ENCODE peak calls at places on chromosomes 3 and 15, in ten cellular contexts. J is K562, D is right atrium auricular region, F is lung, C is body of pancreas, T is endothelial cell of umbilical vein, Q is adrenal gland, I is iPS DF 6.9, K is ovary, M is tibial artery. V is an unnamed sample. For H3K9me3, the result is how much of the 10 kb centered on the place peaks cover.

GRCh38 chr3:122560680-122561079 is 3.4 kb downstream of the PARP9 start:
- DNase-seq in J (no peak), C (peak), F (peak), I (no peak), M (no peak), D (no peak), T (peak), Q (peak), K (no peak), V (no peak)

GRCh38 chr3:112027839-112028238 is 6.7 kb upstream of the TMPRSS7 start:
- DNase-seq in J (no peak), Q (peak), M (no peak), C (no peak), D (no peak), K (no peak), T (no peak), F (no peak), I (no peak), V (no peak)

GRCh38 chr3:177770821-177771220 is 573.5 kb upstream of the TBL1XR1 start:
- DNase-seq in C (no peak), F (no peak), K (no peak), I (no peak), D (no peak), M (no peak), J (no peak), T (no peak), Q (no peak), V (no peak)

GRCh38 chr3:10317311-10317960 is 3.5 kb downstream of the SEC13 start:
- DNase-seq in K (no peak), M (no peak), T (peak), J (no peak), Q (no peak), F (no peak), I (no peak), C (no peak), D (no peak), V (no peak)

GRCh38 chr3:16478516-16478915 is 35.0 kb downstream of the RFTN1 start:
- DNase-seq in K (no peak), Q (no peak), I (no peak), D (no peak), F (no peak), T (peak), C (no peak), M (no peak), J (no peak), V (no peak)

GRCh38 chr15:57610130-57610529 is 18.4 kb downstream of the MYZAP start:
- DNase-seq in Q (peak), C (peak), J (no peak), M (no peak), D (peak), K (peak), T (peak), F (no peak), I (no peak), V (peak)

GRCh38 chr15:45715528-45715927 is 80.7 kb downstream of the SQOR start:
- DNase-seq in J (no peak), F (no peak), T (peak), K (no peak), I (no peak), M (no peak), C (no peak), Q (no peak), D (no peak), V (no peak)

GRCh38 chr3:166190360-166190759 is 353.1 kb upstream of the BCHE start:
- DNase-seq in C (no peak), F (no peak), I (no peak), D (no peak), Q (no peak), J (no peak), K (no peak), M (no peak), T (no peak), V (no peak)

GRCh38 chr3:168061332-168061996 is 34.3 kb downstream of the GOLIM4 start:
- DNase-seq in T (no peak), K (no peak), Q (no peak), F (no peak), C (no peak), D (no peak), I (no peak), M (no peak), J (no peak), V (no peak)

GRCh38 chr3:30663533-30664241 is 57.3 kb downstream of the TGFBR2 start:
- DNase-seq in K (no peak), Q (no peak), T (no peak), I (no peak), M (no peak), F (no peak), D (no peak), J (no peak), C (no peak), V (no peak)

GRCh38 chr3:188294823-188295487 is 141.0 kb downstream of the LPP start:
- DNase-seq in J (no peak), T (peak), K (no peak), I (no peak), Q (peak), M (no peak), F (peak), C (peak), D (no peak), V (no peak)

GRCh38 chr3:171622126-171622525 is 161.9 kb upstream of the TNIK start:
- DNase-seq in Q (no peak), I (no peak), D (no peak), M (no peak), K (no peak), T (no peak), F (no peak), J (no peak), C (no peak), V (no peak)

GRCh38 chr15:91186892-91187644 is 87.0 kb downstream of the SV2B start:
- DNase-seq in I (peak), M (no peak), J (no peak), K (no peak), C (peak), Q (peak), F (no peak), T (peak), D (no peak), V (no peak)

GRCh38 chr3:154121236-154122095 is at the start of gene ARHGEF26:
- DNase-seq in T (peak), I (peak), M (peak), C (peak), Q (peak), J (peak), D (peak), K (peak), F (peak), V (peak)
- H3K27ac ChIP-seq in T (no peak), I (no peak), M (peak), C (peak), Q (no peak), J (no peak), D (peak), K (peak), F (no peak), V (no peak)

GRCh38 chr3:183099838-183100204 is 525 bp upstream of the MCCC1 start:
- DNase-seq in J (no peak), F (no peak), T (no peak), I (no peak), K (no peak), Q (no peak), D (no peak), M (no peak), C (no peak), V (no peak)
- H3K4me3 ChIP-seq in J (peak), F (no peak), T (no peak), I (no peak), K (peak), Q (no peak), D (peak), M (peak), C (no peak), V (peak)

DNA sequence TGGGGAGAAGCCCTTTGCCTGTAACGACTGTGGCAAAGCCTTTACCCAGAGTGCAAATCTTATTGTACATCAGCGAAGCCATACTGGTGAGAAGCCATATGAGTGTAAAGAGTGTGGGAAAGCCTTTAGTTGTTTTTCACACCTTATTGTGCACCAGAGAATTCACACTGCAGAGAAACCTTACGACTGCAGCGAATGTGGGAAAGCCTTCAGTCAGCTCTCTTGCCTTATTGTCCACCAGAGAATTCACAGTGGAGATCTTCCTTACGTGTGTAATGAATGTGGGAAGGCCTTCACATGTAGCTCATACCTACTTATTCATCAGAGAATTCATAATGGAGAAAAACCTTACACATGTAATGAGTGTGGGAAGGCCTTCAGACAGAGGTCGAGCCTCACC is 10.9 kb downstream of the ZNF35 start:
- DNase-seq in I (no peak), J (no peak), K (no peak), T (no peak), C (no peak), D (no peak), Q (no peak), M (no peak), F (no peak), V (no peak)
- H3K9me3 ChIP-seq in I (under half), J (under half), K (under half), T (under half), C (under half), D (under half), Q (under half), M (under half), F (under half), V (under half)

DNA sequence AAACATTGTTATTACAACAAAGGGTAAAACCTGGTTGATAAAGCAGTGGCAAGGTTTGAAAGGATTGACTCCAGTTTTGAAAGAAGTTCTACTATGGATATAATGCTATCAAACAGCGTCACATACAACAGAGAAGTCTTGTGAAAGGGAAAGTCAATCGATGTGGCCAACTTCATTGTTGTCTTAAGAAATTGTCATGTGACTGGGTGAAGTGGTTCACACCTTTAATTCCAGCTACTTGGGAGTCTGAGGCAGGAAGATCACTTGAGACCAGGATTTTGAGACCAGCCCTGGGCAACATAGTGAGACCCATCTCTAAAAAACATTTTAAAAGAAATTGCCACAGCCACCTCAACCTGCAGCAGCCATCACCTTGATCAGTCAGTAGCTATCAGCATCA is 6.2 kb upstream of the LXN start:
- DNase-seq in J (no peak), M (no peak), F (no peak), C (no peak), D (no peak), I (no peak), Q (no peak), K (no peak), T (no peak), V (no peak)
- H3K27ac ChIP-seq in J (peak), M (no peak), F (no peak), C (no peak), D (no peak), I (no peak), Q (no peak), K (no peak), T (no peak), V (no peak)